ENCODE peak calls at places on chromosomes 11 and 22, in six cellular contexts. One of them, this sample, is unnamed.

GRCh38 chr22:20569059-20570058 is 61.9 kb downstream of the MED15 start:
- DNase-seq in HEK293T: no peak
- DNase-seq in activated CD8-positive, alpha-beta memory T cell treated with anti-CD3 and anti-CD28 coated beads, Interleukin-2, amount 10 ng/mL, durations not matched to agents 7 days and 5 days: peak
- DNase-seq in T-helper 1 cell: peak
- DNase-seq in stimulated activated CD4-positive, alpha-beta T cell treated with anti-CD3 and anti-CD28 coated beads, Interleukin-12 subunit alpha, Interleukin-12 subunit beta, amount 100 ng/mL, for 4 hours: peak
- DNase-seq in NCI-H460: peak
- DNase-seq in this sample: peak

GRCh38 chr11:86999859-87000753 is 37.6 kb upstream of the TMEM135 start:
- DNase-seq in NCI-H460: no peak
- DNase-seq in activated CD8-positive, alpha-beta memory T cell treated with anti-CD3 and anti-CD28 coated beads, Interleukin-2, amount 10 ng/mL, durations not matched to agents 7 days and 5 days: no peak
- DNase-seq in stimulated activated CD4-positive, alpha-beta T cell treated with anti-CD3 and anti-CD28 coated beads, Interleukin-12 subunit alpha, Interleukin-12 subunit beta, amount 100 ng/mL, for 4 hours: no peak
- DNase-seq in T-helper 1 cell: no peak
- DNase-seq in HEK293T: peak
- DNase-seq in this sample: no peak

GRCh38 chr11:95977534-95978174 is 53.7 kb upstream of the MTMR2 start:
- DNase-seq in T-helper 1 cell: no peak
- DNase-seq in HEK293T: no peak
- DNase-seq in NCI-H460: peak
- DNase-seq in activated CD8-positive, alpha-beta memory T cell treated with anti-CD3 and anti-CD28 coated beads, Interleukin-2, amount 10 ng/mL, durations not matched to agents 7 days and 5 days: no peak
- DNase-seq in stimulated activated CD4-positive, alpha-beta T cell treated with anti-CD3 and anti-CD28 coated beads, Interleukin-12 subunit alpha, Interleukin-12 subunit beta, amount 100 ng/mL, for 4 hours: no peak
- DNase-seq in this sample: no peak

GRCh38 chr22:29116397-29117123 is 43.7 kb downstream of the KREMEN1 start:
- DNase-seq in activated CD8-positive, alpha-beta memory T cell treated with anti-CD3 and anti-CD28 coated beads, Interleukin-2, amount 10 ng/mL, durations not matched to agents 7 days and 5 days: peak
- DNase-seq in HEK293T: no peak
- DNase-seq in stimulated activated CD4-positive, alpha-beta T cell treated with anti-CD3 and anti-CD28 coated beads, Interleukin-12 subunit alpha, Interleukin-12 subunit beta, amount 100 ng/mL, for 4 hours: no peak
- DNase-seq in T-helper 1 cell: no peak
- DNase-seq in NCI-H460: no peak
- DNase-seq in this sample: no peak

GRCh38 chr11:64864473-64865285 is 13.7 kb downstream of the EHD1 start:
- DNase-seq in HEK293T: no peak
- DNase-seq in T-helper 1 cell: no peak
- DNase-seq in NCI-H460: no peak
- DNase-seq in stimulated activated CD4-positive, alpha-beta T cell treated with anti-CD3 and anti-CD28 coated beads, Interleukin-12 subunit alpha, Interleukin-12 subunit beta, amount 100 ng/mL, for 4 hours: no peak
- DNase-seq in activated CD8-positive, alpha-beta memory T cell treated with anti-CD3 and anti-CD28 coated beads, Interleukin-2, amount 10 ng/mL, durations not matched to agents 7 days and 5 days: peak
- DNase-seq in this sample: no peak

GRCh38 chr22:49199224-49199623 is 628.4 kb downstream of the BRD1 start:
- DNase-seq in NCI-H460: no peak
- DNase-seq in T-helper 1 cell: no peak
- DNase-seq in activated CD8-positive, alpha-beta memory T cell treated with anti-CD3 and anti-CD28 coated beads, Interleukin-2, amount 10 ng/mL, durations not matched to agents 7 days and 5 days: no peak
- DNase-seq in stimulated activated CD4-positive, alpha-beta T cell treated with anti-CD3 and anti-CD28 coated beads, Interleukin-12 subunit alpha, Interleukin-12 subunit beta, amount 100 ng/mL, for 4 hours: no peak
- DNase-seq in HEK293T: no peak
- DNase-seq in this sample: no peak

GRCh38 chr11:33624082-33624481 is 76.5 kb downstream of the C11orf91 start:
- DNase-seq in activated CD8-positive, alpha-beta memory T cell treated with anti-CD3 and anti-CD28 coated beads, Interleukin-2, amount 10 ng/mL, durations not matched to agents 7 days and 5 days: no peak
- DNase-seq in NCI-H460: no peak
- DNase-seq in HEK293T: no peak
- DNase-seq in stimulated activated CD4-positive, alpha-beta T cell treated with anti-CD3 and anti-CD28 coated beads, Interleukin-12 subunit alpha, Interleukin-12 subunit beta, amount 100 ng/mL, for 4 hours: no peak
- DNase-seq in T-helper 1 cell: no peak
- DNase-seq in this sample: no peak

GRCh38 chr11:70323811-70324210 is 53.3 kb downstream of the PPFIA1 start:
- DNase-seq in stimulated activated CD4-positive, alpha-beta T cell treated with anti-CD3 and anti-CD28 coated beads, Interleukin-12 subunit alpha, Interleukin-12 subunit beta, amount 100 ng/mL, for 4 hours: no peak
- DNase-seq in activated CD8-positive, alpha-beta memory T cell treated with anti-CD3 and anti-CD28 coated beads, Interleukin-2, amount 10 ng/mL, durations not matched to agents 7 days and 5 days: no peak
- DNase-seq in HEK293T: no peak
- DNase-seq in T-helper 1 cell: no peak
- DNase-seq in NCI-H460: no peak
- DNase-seq in this sample: no peak

GRCh38 chr11:82631722-82632630 is 101.7 kb downstream of the FAM181B start:
- DNase-seq in stimulated activated CD4-positive, alpha-beta T cell treated with anti-CD3 and anti-CD28 coated beads, Interleukin-12 subunit alpha, Interleukin-12 subunit beta, amount 100 ng/mL, for 4 hours: no peak
- DNase-seq in activated CD8-positive, alpha-beta memory T cell treated with anti-CD3 and anti-CD28 coated beads, Interleukin-2, amount 10 ng/mL, durations not matched to agents 7 days and 5 days: no peak
- DNase-seq in HEK293T: no peak
- DNase-seq in T-helper 1 cell: no peak
- DNase-seq in NCI-H460: no peak
- DNase-seq in this sample: no peak

GRCh38 chr11:90235536-90235935 is 12.7 kb upstream of the CHORDC1 start:
- DNase-seq in activated CD8-positive, alpha-beta memory T cell treated with anti-CD3 and anti-CD28 coated beads, Interleukin-2, amount 10 ng/mL, durations not matched to agents 7 days and 5 days: no peak
- DNase-seq in NCI-H460: no peak
- DNase-seq in stimulated activated CD4-positive, alpha-beta T cell treated with anti-CD3 and anti-CD28 coated beads, Interleukin-12 subunit alpha, Interleukin-12 subunit beta, amount 100 ng/mL, for 4 hours: no peak
- DNase-seq in HEK293T: no peak
- DNase-seq in T-helper 1 cell: no peak
- DNase-seq in this sample: no peak

GRCh38 chr22:46047841-46048595 is 71.1 kb upstream of the WNT7B start:
- DNase-seq in activated CD8-positive, alpha-beta memory T cell treated with anti-CD3 and anti-CD28 coated beads, Interleukin-2, amount 10 ng/mL, durations not matched to agents 7 days and 5 days: no peak
- DNase-seq in T-helper 1 cell: no peak
- DNase-seq in NCI-H460: no peak
- DNase-seq in HEK293T: no peak
- DNase-seq in stimulated activated CD4-positive, alpha-beta T cell treated with anti-CD3 and anti-CD28 coated beads, Interleukin-12 subunit alpha, Interleukin-12 subunit beta, amount 100 ng/mL, for 4 hours: no peak
- DNase-seq in this sample: no peak

GRCh38 chr11:100980156-100980555 is 149.5 kb downstream of the PGR start:
- DNase-seq in activated CD8-positive, alpha-beta memory T cell treated with anti-CD3 and anti-CD28 coated beads, Interleukin-2, amount 10 ng/mL, durations not matched to agents 7 days and 5 days: no peak
- DNase-seq in stimulated activated CD4-positive, alpha-beta T cell treated with anti-CD3 and anti-CD28 coated beads, Interleukin-12 subunit alpha, Interleukin-12 subunit beta, amount 100 ng/mL, for 4 hours: no peak
- DNase-seq in NCI-H460: peak
- DNase-seq in T-helper 1 cell: no peak
- DNase-seq in HEK293T: no peak
- DNase-seq in this sample: no peak

GRCh38 chr11:94665116-94665659 is 98.0 kb downstream of the PIWIL4 start:
- DNase-seq in HEK293T: no peak
- DNase-seq in activated CD8-positive, alpha-beta memory T cell treated with anti-CD3 and anti-CD28 coated beads, Interleukin-2, amount 10 ng/mL, durations not matched to agents 7 days and 5 days: no peak
- DNase-seq in NCI-H460: no peak
- DNase-seq in T-helper 1 cell: no peak
- DNase-seq in stimulated activated CD4-positive, alpha-beta T cell treated with anti-CD3 and anti-CD28 coated beads, Interleukin-12 subunit alpha, Interleukin-12 subunit beta, amount 100 ng/mL, for 4 hours: no peak
- DNase-seq in this sample: no peak

GRCh38 chr22:39496131-39496838 is 5.8 kb upstream of the MIEF1 start:
- DNase-seq in activated CD8-positive, alpha-beta memory T cell treated with anti-CD3 and anti-CD28 coated beads, Interleukin-2, amount 10 ng/mL, durations not matched to agents 7 days and 5 days: peak
- DNase-seq in T-helper 1 cell: no peak
- DNase-seq in HEK293T: peak
- DNase-seq in stimulated activated CD4-positive, alpha-beta T cell treated with anti-CD3 and anti-CD28 coated beads, Interleukin-12 subunit alpha, Interleukin-12 subunit beta, amount 100 ng/mL, for 4 hours: peak
- DNase-seq in NCI-H460: peak
- DNase-seq in this sample: no peak

GRCh38 chr22:39574779-39575551 is 4.4 kb downstream of the CACNA1I start:
- DNase-seq in activated CD8-positive, alpha-beta memory T cell treated with anti-CD3 and anti-CD28 coated beads, Interleukin-2, amount 10 ng/mL, durations not matched to agents 7 days and 5 days: no peak
- DNase-seq in stimulated activated CD4-positive, alpha-beta T cell treated with anti-CD3 and anti-CD28 coated beads, Interleukin-12 subunit alpha, Interleukin-12 subunit beta, amount 100 ng/mL, for 4 hours: no peak
- DNase-seq in T-helper 1 cell: no peak
- DNase-seq in HEK293T: no peak
- DNase-seq in NCI-H460: no peak
- DNase-seq in this sample: peak

GRCh38 chr22:26450453-26451185 is 21.6 kb downstream of the ASPHD2 start:
- DNase-seq in stimulated activated CD4-positive, alpha-beta T cell treated with anti-CD3 and anti-CD28 coated beads, Interleukin-12 subunit alpha, Interleukin-12 subunit beta, amount 100 ng/mL, for 4 hours: no peak
- DNase-seq in NCI-H460: no peak
- DNase-seq in HEK293T: no peak
- DNase-seq in activated CD8-positive, alpha-beta memory T cell treated with anti-CD3 and anti-CD28 coated beads, Interleukin-2, amount 10 ng/mL, durations not matched to agents 7 days and 5 days: no peak
- DNase-seq in T-helper 1 cell: no peak
- DNase-seq in this sample: no peak

GRCh38 chr22:38103641-38104040 is 6.8 kb downstream of the BAIAP2L2 start:
- DNase-seq in activated CD8-positive, alpha-beta memory T cell treated with anti-CD3 and anti-CD28 coated beads, Interleukin-2, amount 10 ng/mL, durations not matched to agents 7 days and 5 days: no peak
- DNase-seq in stimulated activated CD4-positive, alpha-beta T cell treated with anti-CD3 and anti-CD28 coated beads, Interleukin-12 subunit alpha, Interleukin-12 subunit beta, amount 100 ng/mL, for 4 hours: no peak
- DNase-seq in HEK293T: no peak
- DNase-seq in T-helper 1 cell: no peak
- DNase-seq in NCI-H460: no peak
- DNase-seq in this sample: no peak

GRCh38 chr11:28245131-28245530 is 136.9 kb downstream of the METTL15 start:
- DNase-seq in NCI-H460: no peak
- DNase-seq in stimulated activated CD4-positive, alpha-beta T cell treated with anti-CD3 and anti-CD28 coated beads, Interleukin-12 subunit alpha, Interleukin-12 subunit beta, amount 100 ng/mL, for 4 hours: no peak
- DNase-seq in T-helper 1 cell: no peak
- DNase-seq in HEK293T: no peak
- DNase-seq in activated CD8-positive, alpha-beta memory T cell treated with anti-CD3 and anti-CD28 coated beads, Interleukin-2, amount 10 ng/mL, durations not matched to agents 7 days and 5 days: no peak
- DNase-seq in this sample: no peak

GRCh38 chr11:57566035-57566504 is 1.4 kb downstream of the UBE2L6 start:
- DNase-seq in HEK293T: no peak
- DNase-seq in T-helper 1 cell: no peak
- DNase-seq in activated CD8-positive, alpha-beta memory T cell treated with anti-CD3 and anti-CD28 coated beads, Interleukin-2, amount 10 ng/mL, durations not matched to agents 7 days and 5 days: peak
- DNase-seq in NCI-H460: no peak
- DNase-seq in stimulated activated CD4-positive, alpha-beta T cell treated with anti-CD3 and anti-CD28 coated beads, Interleukin-12 subunit alpha, Interleukin-12 subunit beta, amount 100 ng/mL, for 4 hours: no peak
- DNase-seq in this sample: peak

GRCh38 chr11:19436932-19437331 is 196.2 kb upstream of the E2F8 start:
- DNase-seq in activated CD8-positive, alpha-beta memory T cell treated with anti-CD3 and anti-CD28 coated beads, Interleukin-2, amount 10 ng/mL, durations not matched to agents 7 days and 5 days: no peak
- DNase-seq in stimulated activated CD4-positive, alpha-beta T cell treated with anti-CD3 and anti-CD28 coated beads, Interleukin-12 subunit alpha, Interleukin-12 subunit beta, amount 100 ng/mL, for 4 hours: no peak
- DNase-seq in NCI-H460: no peak
- DNase-seq in T-helper 1 cell: no peak
- DNase-seq in HEK293T: no peak
- DNase-seq in this sample: no peak

GRCh38 chr11:117822031-117822521 is 2.5 kb downstream of the FXYD2 start:
- DNase-seq in T-helper 1 cell: no peak
- DNase-seq in stimulated activated CD4-positive, alpha-beta T cell treated with anti-CD3 and anti-CD28 coated beads, Interleukin-12 subunit alpha, Interleukin-12 subunit beta, amount 100 ng/mL, for 4 hours: peak
- DNase-seq in NCI-H460: peak
- DNase-seq in HEK293T: peak
- DNase-seq in activated CD8-positive, alpha-beta memory T cell treated with anti-CD3 and anti-CD28 coated beads, Interleukin-2, amount 10 ng/mL, durations not matched to agents 7 days and 5 days: peak
- DNase-seq in this sample: no peak